ENCODE peak calls at places on chromosomes 1 and 21, in eight cellular contexts. F is omental fat pad, Q is MCF 10A, H is AG10803, Z is K562, O is sigmoid colon, B is HCT116, K is mesothelial cell of epicardium. D is an unnamed sample.

GRCh38 chr1:97034651-97035050 is 313.1 kb downstream of the PTBP2 start:
- DNase-seq in O (no peak), F (no peak), K (no peak), Z (no peak), B (no peak), Q (no peak), H (peak; percentile 18), D (no peak)

GRCh38 chr1:93591833-93592635 is 89.6 kb downstream of the BCAR3 start:
- DNase-seq in B (no peak), Z (peak; percentile 35), K (peak; percentile 73), Q (peak; percentile 46), O (peak; percentile 65), F (no peak), H (no peak), D (peak; percentile 24)

GRCh38 chr1:94872771-94873495 is 52.8 kb downstream of the SLC44A3 start:
- DNase-seq in O (no peak), K (peak; percentile 19), F (no peak), H (no peak), B (no peak), Q (no peak), Z (no peak), D (no peak)

GRCh38 chr1:111551623-111552470 is 48.4 kb upstream of the ADORA3 start:
- DNase-seq in H (no peak), Q (no peak), B (no peak), O (no peak), F (no peak), K (no peak), Z (no peak), D (no peak)

GRCh38 chr1:110235839-110236682 is 25.9 kb downstream of the KCNC4 start:
- DNase-seq in H (peak; percentile 74), K (no peak), F (no peak), O (no peak), B (peak; percentile 39), Q (peak; percentile 70), Z (peak; percentile 53), D (no peak)

GRCh38 chr1:160220301-160220700 is 15.1 kb downstream of the PEA15 start:
- DNase-seq in B (no peak), Q (no peak), H (no peak), O (no peak), K (no peak), Z (no peak), F (no peak), D (no peak)

GRCh38 chr1:237640011-237640671 is 250.6 kb downstream of the ZP4 start:
- DNase-seq in H (no peak), O (no peak), K (no peak), B (no peak), Q (no peak), Z (no peak), F (no peak), D (no peak)

GRCh38 chr21:42630626-42631025 is 22.8 kb upstream of the PDE9A start:
- DNase-seq in H (no peak), O (peak; percentile 29), B (no peak), Q (no peak), F (no peak), Z (no peak), K (no peak), D (no peak)

GRCh38 chr21:35593000-35593502 is 467.3 kb downstream of the SETD4 start:
- DNase-seq in O (no peak), Z (no peak), K (no peak), F (no peak), Q (peak; percentile 42), H (peak; percentile 31), B (no peak), D (no peak)

GRCh38 chr1:178004926-178005391 is 35.1 kb upstream of the SEC16B start:
- DNase-seq in Z (no peak), K (no peak), H (peak; percentile 25), B (peak; percentile 8), O (no peak), F (no peak), Q (peak; percentile 27), D (no peak)

GRCh38 chr1:9847269-9847668 is 23.5 kb upstream of the CLSTN1 start:
- DNase-seq in F (no peak), O (no peak), K (no peak), Q (no peak), B (no peak), H (no peak), Z (no peak), D (no peak)

GRCh38 chr1:225713281-225713680 is 60.4 kb upstream of the ENAH start:
- DNase-seq in O (no peak), H (no peak), Z (no peak), Q (peak; percentile 79), K (no peak), B (no peak), F (no peak), D (no peak)

GRCh38 chr21:44987301-44987885 is 47.6 kb downstream of the SLX9 start:
- DNase-seq in Q (no peak), Z (no peak), H (no peak), B (no peak), O (peak; percentile 63), F (no peak), K (no peak), D (no peak)

GRCh38 chr1:223716302-223716862 is 4.0 kb downstream of the CAPN2 start:
- DNase-seq in H (peak; percentile 86), F (no peak), B (no peak), Q (peak; percentile 37), O (no peak), K (no peak), Z (no peak), D (peak; percentile 40)

GRCh38 chr1:223713546-223714420 is 1.4 kb downstream of the CAPN2 start:
- DNase-seq in Z (peak; percentile 57), F (no peak), B (peak; percentile 66), O (no peak), K (no peak), Q (peak; percentile 72), H (no peak), D (no peak)

GRCh38 chr1:223715710-223716103 is 3.4 kb downstream of the CAPN2 start:
- DNase-seq in Q (no peak), H (no peak), B (no peak), K (no peak), F (no peak), O (no peak), Z (no peak), D (no peak)

GRCh38 chr1:223714421-223714724 is 2.0 kb downstream of the CAPN2 start:
- DNase-seq in O (no peak), Z (no peak), Q (no peak), K (no peak), B (no peak), F (no peak), H (no peak), D (no peak)

GRCh38 chr1:223714849-223715709 is 2.7 kb downstream of the CAPN2 start:
- DNase-seq in Q (peak; percentile 100), O (no peak), B (peak; percentile 66), H (peak; percentile 73), F (no peak), K (no peak), Z (peak; percentile 53), D (no peak)
- TF ChIP-seq CTCF in Q (no peak), O (no peak), B (peak; percentile 6), H (peak; percentile 25), F (no peak), K (no peak), Z (peak; percentile 22), D (no peak)

DNA sequence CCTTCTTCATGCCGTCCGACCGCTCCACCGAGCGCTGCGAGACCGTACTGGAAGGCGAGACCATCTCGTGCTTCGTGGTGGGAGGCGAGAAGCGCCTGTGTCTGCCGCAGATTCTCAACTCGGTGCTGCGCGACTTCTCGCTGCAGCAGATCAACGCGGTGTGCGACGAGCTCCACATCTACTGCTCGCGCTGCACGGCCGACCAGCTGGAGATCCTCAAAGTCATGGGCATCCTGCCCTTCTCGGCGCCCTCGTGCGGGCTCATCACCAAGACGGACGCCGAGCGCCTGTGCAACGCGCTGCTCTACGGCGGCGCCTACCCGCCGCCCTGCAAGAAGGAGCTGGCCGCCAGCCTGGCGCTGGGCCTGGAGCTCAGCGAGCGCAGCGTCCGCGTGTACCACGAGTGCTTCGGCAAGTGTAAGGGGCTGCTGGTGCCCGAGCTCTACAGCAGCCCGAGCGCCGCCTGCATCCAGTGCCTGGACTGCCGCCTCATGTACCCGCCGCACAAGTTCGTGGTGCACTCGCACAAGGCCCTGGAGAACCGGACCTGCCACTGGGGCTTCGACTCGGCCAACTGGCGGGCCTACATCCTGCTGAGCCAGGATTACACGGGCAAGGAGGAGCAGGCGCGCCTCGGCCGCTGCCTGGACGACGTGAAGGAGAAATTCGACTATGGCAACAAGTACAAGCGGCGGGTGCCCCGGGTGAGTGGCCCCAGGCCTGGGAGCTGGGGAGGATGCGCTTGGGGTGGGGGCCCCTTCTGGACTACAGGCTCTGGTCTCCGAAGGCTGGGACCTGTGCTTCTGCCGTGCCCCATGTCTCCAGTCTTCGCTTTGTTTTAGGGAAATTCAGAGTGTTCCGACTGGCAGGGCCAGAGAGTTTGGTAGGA is 1.2 kb downstream of the SKI start:
- DNase-seq in B (no peak), O (peak; percentile 94), Z (no peak), F (no peak), H (peak; percentile 68), Q (peak; percentile 51), K (peak; percentile 65), D (peak; percentile 61)
- TF ChIP-seq CTCF in B (no peak), O (no peak), Z (peak; percentile 24), F (no peak), H (no peak), Q (no peak), K (no peak), D (no peak)

DNA sequence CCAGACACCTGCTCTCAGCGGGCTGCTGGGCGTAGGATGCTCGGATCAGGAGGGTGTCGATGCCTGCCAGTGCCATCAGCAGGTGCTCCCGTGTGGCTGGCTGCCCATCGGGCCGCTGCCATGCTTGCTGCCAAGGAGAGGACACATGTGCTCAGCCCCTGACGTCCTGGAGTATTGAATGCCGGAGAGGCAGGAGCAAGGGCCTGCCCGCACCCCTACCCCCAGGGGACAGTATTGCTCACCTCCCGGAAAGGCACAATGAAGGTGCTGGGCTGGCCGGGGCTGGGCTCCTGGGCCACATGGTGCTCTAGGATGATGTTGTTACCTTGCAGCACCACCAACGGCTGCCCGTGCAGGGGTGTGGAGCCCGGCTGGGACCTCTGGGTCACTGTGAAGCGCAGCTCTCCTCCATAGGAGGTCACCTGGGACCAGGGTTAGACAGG is 61.5 kb downstream of the HSPG2 start:
- DNase-seq in F (no peak), B (no peak), H (no peak), O (no peak), Z (no peak), Q (no peak), K (no peak), D (no peak)
- TF ChIP-seq CTCF in F (no peak), B (no peak), H (no peak), O (no peak), Z (peak; percentile 3), Q (no peak), K (no peak), D (no peak)

GRCh38 chr1:154936416-154937050 is at the start of gene PMVK:
- DNase-seq in K (peak; percentile 87), H (peak; percentile 96), Q (peak; percentile 99), Z (peak; percentile 97), O (peak; percentile 99), F (peak; percentile 83), B (peak; percentile 96), D (peak; percentile 91)
- TF ChIP-seq CTCF in K (no peak), H (peak; percentile 33), Q (peak; percentile 26), Z (peak; percentile 74), O (peak; percentile 28), F (no peak), B (peak; percentile 17), D (no peak)

GRCh38 chr1:38028671-38029070 is 16.1 kb downstream of the UTP11 start:
- DNase-seq in H (no peak), Z (no peak), Q (no peak), K (no peak), O (peak; percentile 51), F (no peak), B (no peak), D (no peak)
- TF ChIP-seq CTCF in H (no peak), Z (no peak), Q (no peak), K (no peak), O (no peak), F (no peak), B (no peak), D (no peak)